ENCODE peak calls at places on chromosomes 7 and 10, in nine cellular contexts. N, H, T, Y, U, V, J, C and O are unnamed samples.

GRCh38 chr10:45373003-45373782 is 823 bp upstream of the ALOX5 start:
- DNase-seq in J (no peak), N (no peak), T (peak), U (peak), C (no peak), H (no peak), V (no peak), Y (peak), O (no peak)

GRCh38 chr7:100483728-100484635 is at the start of gene NYAP1:
- DNase-seq in U (peak), H (peak), J (peak), Y (no peak), C (peak), V (no peak), N (peak), T (no peak), O (peak)

GRCh38 chr7:134649231-134649775 is 2.6 kb downstream of the BPGM start:
- DNase-seq in C (no peak), Y (no peak), V (no peak), J (no peak), H (no peak), N (no peak), T (no peak), U (no peak), O (peak)

GRCh38 chr10:24344695-24345473 is 135.9 kb downstream of the KIAA1217 start:
- DNase-seq in U (no peak), V (no peak), T (no peak), Y (no peak), J (no peak), N (no peak), C (no peak), H (no peak), O (no peak)

GRCh38 chr7:132869166-132869861 is 212.6 kb downstream of the CHCHD3 start:
- DNase-seq in V (no peak), T (no peak), C (no peak), Y (no peak), U (no peak), H (no peak), J (no peak), N (no peak), O (no peak)

GRCh38 chr7:71843677-71844076 is 568.5 kb downstream of the CALN1 start:
- DNase-seq in H (no peak), U (no peak), N (no peak), Y (no peak), T (no peak), V (no peak), J (no peak), C (no peak), O (no peak)

GRCh38 chr7:102973096-102973802 is 60.4 kb downstream of the LRRC17 start:
- DNase-seq in J (peak), Y (no peak), N (peak), T (no peak), V (no peak), H (no peak), C (peak), U (no peak), O (peak)

GRCh38 chr10:91007656-91008055 is 86.8 kb upstream of the ANKRD1 start:
- DNase-seq in U (no peak), J (no peak), C (no peak), H (no peak), Y (no peak), N (no peak), V (no peak), T (no peak), O (no peak)

GRCh38 chr10:133391249-133391635 is 2.7 kb upstream of the MTG1 start:
- DNase-seq in J (peak), Y (no peak), T (no peak), C (no peak), N (no peak), V (no peak), U (no peak), H (no peak), O (no peak)

GRCh38 chr7:149161241-149161848 is 14.1 kb downstream of the ZNF398 start:
- DNase-seq in J (no peak), N (no peak), C (peak), V (no peak), T (no peak), Y (no peak), H (no peak), U (no peak), O (peak)

GRCh38 chr10:28367865-28368541 is 65.1 kb upstream of the MPP7 start:
- DNase-seq in N (no peak), Y (peak), H (peak), U (peak), V (no peak), T (no peak), J (no peak), C (no peak), O (no peak)

GRCh38 chr10:103645141-103646054 is 151.9 kb downstream of the NEURL1 start:
- DNase-seq in N (peak), J (peak), C (peak), T (peak), Y (no peak), V (peak), U (peak), H (peak), O (peak)

GRCh38 chr10:55629792-55630490 is 731.1 kb downstream of the ZWINT start:
- DNase-seq in U (no peak), V (peak), H (peak), N (peak), Y (peak), C (peak), T (peak), J (peak), O (peak)

GRCh38 chr10:4331150-4331549 is 494.9 kb upstream of the AKR1E2 start:
- DNase-seq in Y (no peak), H (no peak), J (no peak), T (no peak), V (no peak), C (peak), N (no peak), U (no peak), O (no peak)

GRCh38 chr10:76382381-76382851 is 951.0 kb downstream of the LRMDA start:
- DNase-seq in U (no peak), C (no peak), Y (no peak), H (no peak), V (peak), J (no peak), T (peak), N (peak), O (peak)

GRCh38 chr10:115045516-115045915 is 47.6 kb upstream of the ATRNL1 start:
- DNase-seq in Y (no peak), V (no peak), C (no peak), J (no peak), U (no peak), T (no peak), H (peak), N (no peak), O (no peak)

GRCh38 chr7:28151965-28152364 is 28.6 kb downstream of the JAZF1 start:
- DNase-seq in T (no peak), C (peak), H (no peak), J (no peak), Y (peak), N (peak), U (no peak), V (no peak), O (peak)

GRCh38 chr10:75788394-75789205 is 357.2 kb downstream of the LRMDA start:
- DNase-seq in J (no peak), U (no peak), Y (no peak), N (peak), C (peak), H (peak), V (peak), T (no peak), O (peak)

GRCh38 chr10:32413513-32413912 is 32.4 kb upstream of the CCDC7 start:
- DNase-seq in V (peak), T (no peak), H (peak), U (no peak), N (peak), C (peak), Y (no peak), J (no peak), O (peak)

GRCh38 chr7:134502463-134502862 is 24.9 kb upstream of the AKR1B10 start:
- DNase-seq in J (peak), N (peak), C (no peak), Y (no peak), U (peak), H (peak), T (peak), V (no peak), O (peak)

GRCh38 chr7:132298782-132299181 is 277.5 kb downstream of the PLXNA4 start:
- DNase-seq in U (no peak), T (no peak), J (no peak), V (peak), H (no peak), Y (no peak), C (peak), N (peak), O (peak)

GRCh38 chr7:45026984-45027773 is 27.2 kb downstream of the CCM2 start:
- DNase-seq in Y (peak), V (no peak), N (peak), C (peak), T (no peak), J (peak), H (no peak), U (no peak), O (peak)

GRCh38 chr7:33923440-33924229 is 18.3 kb downstream of the BMPER start:
- DNase-seq in V (no peak), N (no peak), Y (no peak), U (no peak), C (no peak), J (no peak), T (no peak), H (no peak), O (no peak)

GRCh38 chr7:76296743-76297740 is 5.4 kb upstream of the HSPB1 start:
- DNase-seq in U (peak), C (no peak), T (peak), N (peak), J (no peak), Y (no peak), H (peak), V (no peak), O (peak)
- H3K4me3 ChIP-seq in U (no peak), C (no peak), T (no peak), N (no peak), J (no peak), Y (no peak), H (no peak), V (no peak), O (no peak)

GRCh38 chr10:17914169-17915045 is 37.3 kb upstream of the SLC39A12 start:
- DNase-seq in Y (no peak), U (no peak), J (no peak), H (no peak), N (no peak), V (no peak), C (no peak), T (no peak), O (no peak)
- TF ChIP-seq CTCF in Y (no peak), U (no peak), J (no peak), H (no peak), N (no peak), V (no peak), C (no peak), T (no peak), O (no peak)

DNA sequence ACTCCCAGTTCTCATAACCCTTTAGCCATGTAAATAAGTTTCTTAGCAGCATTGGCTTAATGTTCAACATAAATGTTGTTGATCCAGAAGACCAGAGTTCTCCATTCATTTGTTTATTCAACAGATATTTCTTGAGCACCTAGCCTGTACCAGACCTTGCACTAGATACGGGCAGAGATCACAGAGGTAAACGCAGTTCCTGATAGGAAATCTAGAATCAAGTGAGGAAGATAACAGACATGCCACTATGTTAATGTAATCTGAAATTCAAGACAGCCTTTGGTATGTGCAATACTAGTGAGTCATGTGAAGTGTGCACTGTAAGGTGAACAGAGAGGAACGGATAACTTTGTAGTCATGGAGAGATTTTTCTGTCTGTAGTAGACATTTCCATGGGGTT is 3.0 kb downstream of the BUB3 start:
- DNase-seq in J (no peak), H (no peak), N (no peak), T (no peak), C (peak), Y (no peak), V (no peak), U (no peak), O (peak)
- H3K4me3 ChIP-seq in J (no peak), H (no peak), N (no peak), T (no peak), C (no peak), Y (no peak), V (no peak), U (no peak), O (no peak)

GRCh38 chr7:55409474-55410225 is 44.5 kb downstream of the LANCL2 start:
- DNase-seq in T (no peak), H (no peak), N (no peak), U (no peak), V (no peak), C (no peak), J (no peak), Y (no peak), O (no peak)
- TF ChIP-seq CTCF in T (peak), H (no peak), N (no peak), U (peak), V (no peak), C (no peak), J (no peak), Y (no peak), O (peak)

GRCh38 chr10:117537436-117537903 is 5.1 kb upstream of the EMX2 start:
- DNase-seq in T (no peak), Y (peak), N (peak), C (no peak), U (no peak), V (no peak), J (peak), H (no peak), O (no peak)
- H3K4me3 ChIP-seq in T (peak), Y (peak), N (no peak), C (no peak), U (no peak), V (no peak), J (no peak), H (no peak), O (no peak)

GRCh38 chr10:125375210-125375609 is 214.8 kb upstream of the CTBP2 start:
- DNase-seq in V (no peak), J (no peak), N (no peak), Y (no peak), H (peak), C (no peak), T (no peak), U (no peak), O (no peak)

GRCh38 chr10:125373546-125373945 is 213.2 kb upstream of the CTBP2 start:
- DNase-seq in J (no peak), V (no peak), H (no peak), C (no peak), N (no peak), T (no peak), Y (no peak), U (no peak), O (no peak)

GRCh38 chr10:125369382-125370326 is 209.3 kb upstream of the CTBP2 start:
- DNase-seq in C (no peak), V (no peak), N (no peak), U (no peak), H (no peak), Y (no peak), J (no peak), T (no peak), O (no peak)

GRCh38 chr10:125370578-125370977 is 210.2 kb upstream of the CTBP2 start:
- DNase-seq in J (no peak), Y (no peak), C (no peak), V (no peak), N (no peak), H (no peak), U (no peak), T (no peak), O (no peak)
- TF ChIP-seq CTCF in J (no peak), Y (no peak), C (no peak), V (no peak), N (no peak), H (no peak), U (no peak), T (no peak), O (no peak)

DNA sequence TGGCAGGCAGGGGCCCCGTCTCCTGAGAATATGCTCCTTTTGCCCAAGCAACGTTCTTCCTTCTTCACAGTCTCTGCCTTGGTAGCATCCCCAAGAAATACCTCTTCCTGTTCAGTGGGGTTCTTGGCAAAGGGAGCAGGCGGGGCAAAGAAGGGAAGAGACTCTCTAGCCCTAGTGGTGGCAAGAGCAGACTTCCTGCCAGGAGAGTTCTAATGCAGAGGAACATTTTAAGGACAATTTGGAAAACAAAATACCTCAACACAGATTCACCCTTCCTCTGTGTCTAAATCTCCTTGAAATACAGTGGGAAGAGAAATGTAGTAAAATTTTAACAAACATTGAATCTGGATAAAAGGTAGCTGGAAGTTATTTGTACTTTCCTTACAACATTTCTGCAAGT is at the start of gene CLEC5A:
- DNase-seq in C (no peak), J (no peak), H (no peak), T (no peak), U (no peak), V (no peak), Y (no peak), N (no peak), O (no peak)
- H3K4me3 ChIP-seq in C (no peak), J (no peak), H (no peak), T (no peak), U (no peak), V (no peak), Y (no peak), N (no peak), O (no peak)

DNA sequence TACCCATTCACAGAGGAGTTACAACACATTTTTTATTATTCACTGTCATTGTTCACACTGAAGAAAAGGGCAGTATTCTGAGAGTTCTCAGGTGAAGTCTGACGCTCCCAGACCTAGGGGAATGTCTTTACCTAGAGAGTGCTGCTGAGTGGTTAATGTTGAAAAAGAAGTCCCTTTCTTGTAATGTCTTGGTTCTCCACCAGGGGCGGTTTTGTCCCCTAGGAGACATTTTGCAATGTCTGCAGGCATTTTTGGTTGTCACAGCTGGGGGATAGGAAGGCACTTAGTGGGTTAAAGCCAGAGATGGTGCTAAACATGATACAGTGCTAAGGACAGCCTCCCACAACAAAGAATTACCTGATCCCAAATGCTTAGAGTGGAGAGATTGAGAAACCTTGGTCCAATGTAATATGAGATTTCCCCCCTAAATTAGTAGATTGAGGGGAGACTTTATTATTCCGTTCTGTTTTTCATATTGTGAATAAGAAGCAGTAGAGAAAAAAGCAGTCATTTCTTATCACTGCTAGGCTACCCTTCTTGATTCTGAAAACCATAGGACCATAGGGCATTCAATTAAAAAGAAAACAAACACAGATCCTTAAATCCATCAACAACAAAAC is 13.1 kb downstream of the UMAD1 start:
- DNase-seq in T (no peak), Y (peak), H (no peak), C (no peak), N (peak), U (no peak), V (no peak), J (no peak), O (peak)
- TF ChIP-seq CTCF in T (peak), Y (peak), H (peak), C (peak), N (peak), U (peak), V (peak), J (peak), O (peak)